ENCODE peak calls at places on chromosomes 3 and 15, in eight cellular contexts. F, S, H, D, Q, Y, J and N are unnamed samples.

GRCh38 chr3:60269377-60269776 is 981.9 kb downstream of the FHIT start:
- DNase-seq in F (no peak), S (no peak), H (no peak), D (no peak), Q (no peak), Y (no peak), J (no peak), N (no peak)

GRCh38 chr3:57583544-57583943 is 13.6 kb downstream of the ARF4 start:
- DNase-seq in F (no peak), S (no peak), H (no peak), D (no peak), Q (no peak), Y (no peak), J (no peak), N (no peak)

GRCh38 chr3:51982352-51982837 is 940 bp upstream of the ACY1 start:
- DNase-seq in F (no peak), S (peak), H (peak), D (peak), Q (peak), Y (no peak), J (no peak), N (peak)

GRCh38 chr15:71114066-71114680 is 1.1 kb upstream of the THSD4 start:
- DNase-seq in F (no peak), S (no peak), H (no peak), D (no peak), Q (no peak), Y (no peak), J (no peak), N (no peak)

GRCh38 chr3:3081659-3082546 is 28.3 kb downstream of the IL5RA start:
- DNase-seq in F (no peak), S (no peak), H (no peak), D (peak), Q (no peak), Y (no peak), J (no peak), N (no peak)

GRCh38 chr3:141000691-141001090 is 50.5 kb upstream of the SPSB4 start:
- DNase-seq in F (no peak), S (no peak), H (no peak), D (no peak), Q (no peak), Y (no peak), J (no peak), N (no peak)

GRCh38 chr3:171357721-171358120 is 102.5 kb downstream of the TNIK start:
- DNase-seq in F (no peak), S (peak), H (no peak), D (no peak), Q (no peak), Y (no peak), J (no peak), N (no peak)

GRCh38 chr3:81277853-81278252 is 483.6 kb downstream of the GBE1 start:
- DNase-seq in F (no peak), S (no peak), H (no peak), D (no peak), Q (no peak), Y (no peak), J (no peak), N (no peak)

GRCh38 chr3:65902304-65902793 is 136.4 kb downstream of the MAGI1 start:
- DNase-seq in F (no peak), S (peak), H (no peak), D (no peak), Q (peak), Y (no peak), J (no peak), N (no peak)

GRCh38 chr3:153080778-153081240 is 81.2 kb upstream of the RAP2B start:
- DNase-seq in F (no peak), S (no peak), H (no peak), D (no peak), Q (no peak), Y (no peak), J (no peak), N (no peak)

GRCh38 chr3:55487376-55488241 is 503 bp upstream of the WNT5A start:
- DNase-seq in F (peak), S (peak), H (no peak), D (peak), Q (peak), Y (no peak), J (no peak), N (peak)

GRCh38 chr3:42739401-42740158 is 33.5 kb downstream of the CCDC13 start:
- DNase-seq in F (no peak), S (peak), H (no peak), D (no peak), Q (no peak), Y (no peak), J (no peak), N (no peak)

GRCh38 chr3:60755094-60755493 is 496.2 kb downstream of the FHIT start:
- DNase-seq in F (no peak), S (peak), H (no peak), D (no peak), Q (peak), Y (no peak), J (no peak), N (no peak)

GRCh38 chr15:99100245-99101173 is 4.4 kb upstream of the SYNM start:
- DNase-seq in F (peak), S (peak), H (peak), D (no peak), Q (peak), Y (no peak), J (no peak), N (peak)

GRCh38 chr3:158918008-158918407 is 116.2 kb downstream of the MFSD1 start:
- DNase-seq in F (no peak), S (peak), H (peak), D (peak), Q (peak), Y (no peak), J (no peak), N (peak)

GRCh38 chr3:32177702-32178198 is 60.7 kb upstream of the CMTM8 start:
- DNase-seq in F (no peak), S (peak), H (peak), D (peak), Q (peak), Y (no peak), J (no peak), N (peak)

GRCh38 chr3:2950159-2950558 is 160.0 kb downstream of the IL5RA start:
- DNase-seq in F (no peak), S (no peak), H (no peak), D (no peak), Q (no peak), Y (no peak), J (no peak), N (no peak)

GRCh38 chr15:95295311-95295710 is 1035.2 kb upstream of the NR2F2 start:
- DNase-seq in F (no peak), S (no peak), H (no peak), D (no peak), Q (no peak), Y (no peak), J (no peak), N (no peak)